ENCODE peak calls at places on chromosomes 6 and 20, in ten cellular contexts. O is stimulated activated CD4-positive, alpha-beta T cell treated with anti-CD3 and anti-CD28 coated beads, Interleukin-15, amount 100 ng/mL, for 48 hours; D is heart left ventricle; F is colonic mucosa; T is head of caudate nucleus; X is activated CD8-positive, alpha-beta memory T cell treated with anti-CD3 and anti-CD28 coated beads, Interleukin-2, amount 10 ng/mL, durations not matched to agents 7 days and 5 days; I is adrenal gland; G is pulmonary artery endothelial cell; P is neural progenitor cell; H is SHP77. U is an unnamed sample.

GRCh38 chr6:7975764-7976146 is 65.2 kb upstream of the TXNDC5 start:
- DNase-seq in F (no peak), P (no peak), X (no peak), D (no peak), O (no peak), T (peak; percentile 19), G (peak; percentile 81), H (no peak), I (peak; percentile 18), U (no peak)

GRCh38 chr6:86045038-86045437 is 402.4 kb upstream of the SYNCRIP start:
- DNase-seq in F (no peak), G (no peak), T (no peak), I (no peak), O (no peak), X (no peak), P (no peak), D (no peak), H (no peak), U (no peak)

GRCh38 chr6:33901822-33902816 is 98.3 kb upstream of the MLN start:
- DNase-seq in G (no peak), I (no peak), X (no peak), P (no peak), O (no peak), D (no peak), H (no peak), T (no peak), F (no peak), U (no peak)

GRCh38 chr6:145214570-145214969 is 520.8 kb downstream of the EPM2A start:
- DNase-seq in O (no peak), H (no peak), X (no peak), I (peak; percentile 13), G (no peak), T (no peak), P (peak; percentile 45), D (no peak), F (no peak), U (no peak)

GRCh38 chr6:14857501-14857900 is 388.4 kb upstream of the JARID2 start:
- DNase-seq in T (no peak), O (peak; percentile 65), X (peak; percentile 74), I (peak; percentile 21), F (no peak), D (no peak), G (no peak), P (no peak), H (no peak), U (peak; percentile 94)

GRCh38 chr6:117477988-117478852 is 4.3 kb upstream of the DCBLD1 start:
- DNase-seq in P (peak; percentile 30), G (no peak), X (peak; percentile 43), O (no peak), T (no peak), H (no peak), I (peak; percentile 32), F (peak; percentile 33), D (no peak), U (no peak)

GRCh38 chr20:9506964-9507369 is 7.4 kb upstream of the LAMP5 start:
- DNase-seq in O (no peak), F (no peak), P (peak; percentile 46), H (no peak), D (no peak), I (no peak), T (no peak), G (no peak), X (no peak), U (no peak)

GRCh38 chr20:8721098-8721497 is 347.8 kb upstream of the PLCB4 start:
- DNase-seq in G (peak; percentile 47), P (peak; percentile 71), X (no peak), D (peak; percentile 38), O (no peak), I (peak; percentile 60), H (peak; percentile 60), F (peak; percentile 21), T (peak; percentile 31), U (no peak)

GRCh38 chr20:47672886-47673670 is 112.2 kb downstream of the SULF2 start:
- DNase-seq in T (no peak), P (no peak), H (no peak), F (no peak), I (no peak), O (no peak), G (no peak), D (no peak), X (no peak), U (no peak)

GRCh38 chr20:49245921-49246740 is 26.9 kb downstream of the DDX27 start:
- DNase-seq in F (no peak), O (no peak), P (peak; percentile 56), H (no peak), T (no peak), X (no peak), D (no peak), G (peak; percentile 30), I (peak; percentile 42), U (peak; percentile 4)

GRCh38 chr6:16450285-16450684 is 211.9 kb downstream of the GMPR start:
- DNase-seq in O (no peak), D (no peak), G (no peak), T (no peak), I (no peak), X (no peak), F (no peak), P (no peak), H (no peak), U (no peak)

GRCh38 chr6:126907312-126907711 is 211.2 kb upstream of the RSPO3 start:
- DNase-seq in P (no peak), O (no peak), G (no peak), F (no peak), I (no peak), D (no peak), T (no peak), H (no peak), X (no peak), U (no peak)

GRCh38 chr20:16049478-16050093 is 523.7 kb downstream of the KIF16B start:
- DNase-seq in O (no peak), H (no peak), T (no peak), G (no peak), D (no peak), P (peak; percentile 32), F (no peak), I (no peak), X (no peak), U (no peak)

GRCh38 chr6:153312633-153313032 is 181.6 kb upstream of the RGS17 start:
- DNase-seq in X (peak; percentile 42), T (peak; percentile 60), I (peak; percentile 30), G (peak; percentile 1), P (peak; percentile 72), F (peak; percentile 35), H (peak; percentile 12), O (no peak), D (no peak), U (no peak)

GRCh38 chr6:35016417-35017221 is 124.5 kb downstream of the TCP11 start:
- DNase-seq in X (no peak), I (peak; percentile 80), P (no peak), G (peak; percentile 62), T (no peak), D (peak; percentile 68), H (no peak), O (no peak), F (no peak), U (no peak)